ENCODE peak calls at places on chromosomes 4 and X, in five cellular contexts. One of them, this sample, is unnamed.

GRCh38 chrX:97517763-97518162 is 634.1 kb downstream of the RPA4 start:
- DNase-seq in tibial nerve: no peak
- DNase-seq in HTR-8/SVneo: no peak
- DNase-seq in GM13976: no peak
- DNase-seq in amniotic stem cell: no peak
- DNase-seq in this sample: no peak

GRCh38 chrX:24294619-24295018 is 19.2 kb downstream of the SUPT20HL2 start:
- DNase-seq in tibial nerve: peak; percentile 4
- DNase-seq in amniotic stem cell: no peak
- DNase-seq in HTR-8/SVneo: no peak
- DNase-seq in GM13976: no peak
- DNase-seq in this sample: no peak

GRCh38 chr4:40369437-40370278 is 34.5 kb downstream of the CHRNA9 start:
- DNase-seq in amniotic stem cell: no peak
- DNase-seq in HTR-8/SVneo: no peak
- DNase-seq in GM13976: peak; percentile 39
- DNase-seq in tibial nerve: no peak
- DNase-seq in this sample: no peak

GRCh38 chrX:69616520-69617203 is 749 bp downstream of the EDA start:
- DNase-seq in amniotic stem cell: no peak
- DNase-seq in HTR-8/SVneo: no peak
- DNase-seq in tibial nerve: peak; percentile 4
- DNase-seq in GM13976: peak; percentile 6
- DNase-seq in this sample: peak; percentile 2

GRCh38 chr4:122742933-122743829 is 10.7 kb downstream of the BBS12 start:
- DNase-seq in tibial nerve: no peak
- DNase-seq in HTR-8/SVneo: no peak
- DNase-seq in GM13976: no peak
- DNase-seq in amniotic stem cell: no peak
- DNase-seq in this sample: no peak

GRCh38 chr4:56654238-56654632 is 26.9 kb downstream of the HOPX start:
- DNase-seq in HTR-8/SVneo: no peak
- DNase-seq in amniotic stem cell: no peak
- DNase-seq in GM13976: no peak
- DNase-seq in tibial nerve: no peak
- DNase-seq in this sample: no peak

GRCh38 chr4:15294832-15295231 is 133.0 kb upstream of the C1QTNF7 start:
- DNase-seq in HTR-8/SVneo: no peak
- DNase-seq in tibial nerve: no peak
- DNase-seq in amniotic stem cell: no peak
- DNase-seq in GM13976: no peak
- DNase-seq in this sample: no peak

GRCh38 chrX:108420481-108420880 is 17.7 kb downstream of the COL4A6 start:
- DNase-seq in amniotic stem cell: no peak
- DNase-seq in GM13976: no peak
- DNase-seq in HTR-8/SVneo: no peak
- DNase-seq in tibial nerve: no peak
- DNase-seq in this sample: no peak

GRCh38 chr4:23276076-23276475 is 583.3 kb downstream of the GBA3 start:
- DNase-seq in HTR-8/SVneo: no peak
- DNase-seq in amniotic stem cell: no peak
- DNase-seq in tibial nerve: no peak
- DNase-seq in GM13976: no peak
- DNase-seq in this sample: no peak

GRCh38 chrX:154329284-154329683 is 33.7 kb downstream of the TKTL1 start:
- DNase-seq in HTR-8/SVneo: no peak
- DNase-seq in tibial nerve: no peak
- DNase-seq in GM13976: no peak
- DNase-seq in amniotic stem cell: no peak
- DNase-seq in this sample: no peak

GRCh38 chr4:94400191-94400590 is 51.6 kb upstream of the PDLIM5 start:
- DNase-seq in GM13976: no peak
- DNase-seq in tibial nerve: no peak
- DNase-seq in amniotic stem cell: no peak
- DNase-seq in HTR-8/SVneo: no peak
- DNase-seq in this sample: no peak

GRCh38 chrX:49840679-49841078 is 11.6 kb downstream of the PAGE4 start:
- DNase-seq in HTR-8/SVneo: peak; percentile 26
- DNase-seq in tibial nerve: peak; percentile 8
- DNase-seq in amniotic stem cell: no peak
- DNase-seq in GM13976: peak; percentile 32
- DNase-seq in this sample: peak; percentile 52

GRCh38 chrX:37302569-37302968 is 46.6 kb upstream of the PRRG1 start:
- DNase-seq in tibial nerve: peak; percentile 5
- DNase-seq in HTR-8/SVneo: peak; percentile 1
- DNase-seq in GM13976: no peak
- DNase-seq in amniotic stem cell: no peak
- DNase-seq in this sample: peak; percentile 4

GRCh38 chrX:38275615-38276014 is 51.7 kb downstream of the RPGR start:
- DNase-seq in amniotic stem cell: peak; percentile 54
- DNase-seq in GM13976: no peak
- DNase-seq in tibial nerve: no peak
- DNase-seq in HTR-8/SVneo: peak; percentile 10
- DNase-seq in this sample: peak; percentile 63

GRCh38 chrX:54540289-54540688 is 10.3 kb downstream of the GNL3L start:
- DNase-seq in amniotic stem cell: no peak
- DNase-seq in GM13976: no peak
- DNase-seq in tibial nerve: no peak
- DNase-seq in HTR-8/SVneo: no peak
- DNase-seq in this sample: peak; percentile 75

GRCh38 chr4:85807247-85807915 is 332.4 kb downstream of the ARHGAP24 start:
- DNase-seq in HTR-8/SVneo: no peak
- DNase-seq in tibial nerve: no peak
- DNase-seq in GM13976: no peak
- DNase-seq in amniotic stem cell: no peak
- DNase-seq in this sample: peak; percentile 81

GRCh38 chr4:84189138-84189537 is 310.0 kb downstream of the NKX6-1 start:
- DNase-seq in HTR-8/SVneo: no peak
- DNase-seq in amniotic stem cell: no peak
- DNase-seq in GM13976: no peak
- DNase-seq in tibial nerve: no peak
- DNase-seq in this sample: no peak